ENCODE peak calls at places on chromosome 11, in nine cellular contexts. One of them, this sample, is unnamed.

GRCh38 chr11:66478823-66479740 is 1.2 kb upstream of the DPP3 start:
- DNase-seq in activated CD4-positive, alpha-beta T cell treated with anti-CD3 and anti-CD28 coated beads for 48 hours: peak
- DNase-seq in neural crest cell: no peak
- DNase-seq in Peyer's patch: peak
- DNase-seq in activated CD4-positive, CD25-positive, alpha-beta regulatory T cell: no peak
- DNase-seq in spleen: peak
- DNase-seq in thoracic aorta: no peak
- DNase-seq in psoas muscle: peak
- DNase-seq in kidney: peak
- DNase-seq in this sample: peak

GRCh38 chr11:16606784-16607674 is 131.4 kb upstream of the C11orf58 start:
- DNase-seq in activated CD4-positive, alpha-beta T cell treated with anti-CD3 and anti-CD28 coated beads for 48 hours: no peak
- DNase-seq in neural crest cell: peak
- DNase-seq in Peyer's patch: no peak
- DNase-seq in activated CD4-positive, CD25-positive, alpha-beta regulatory T cell: no peak
- DNase-seq in spleen: peak
- DNase-seq in thoracic aorta: no peak
- DNase-seq in psoas muscle: peak
- DNase-seq in kidney: peak
- DNase-seq in this sample: peak

GRCh38 chr11:119316729-119317591 is at the start of gene MCAM:
- DNase-seq in activated CD4-positive, alpha-beta T cell treated with anti-CD3 and anti-CD28 coated beads for 48 hours: no peak
- DNase-seq in neural crest cell: peak
- DNase-seq in Peyer's patch: no peak
- DNase-seq in activated CD4-positive, CD25-positive, alpha-beta regulatory T cell: no peak
- DNase-seq in spleen: no peak
- DNase-seq in thoracic aorta: no peak
- DNase-seq in psoas muscle: peak
- DNase-seq in kidney: peak
- DNase-seq in this sample: peak

GRCh38 chr11:116438651-116439479 is 333.9 kb downstream of the BUD13 start:
- DNase-seq in activated CD4-positive, alpha-beta T cell treated with anti-CD3 and anti-CD28 coated beads for 48 hours: no peak
- DNase-seq in neural crest cell: no peak
- DNase-seq in Peyer's patch: no peak
- DNase-seq in activated CD4-positive, CD25-positive, alpha-beta regulatory T cell: no peak
- DNase-seq in spleen: no peak
- DNase-seq in thoracic aorta: no peak
- DNase-seq in psoas muscle: no peak
- DNase-seq in kidney: no peak
- DNase-seq in this sample: no peak

GRCh38 chr11:59197990-59198389 is 14.7 kb downstream of the MPEG1 start:
- DNase-seq in activated CD4-positive, alpha-beta T cell treated with anti-CD3 and anti-CD28 coated beads for 48 hours: no peak
- DNase-seq in neural crest cell: no peak
- DNase-seq in Peyer's patch: no peak
- DNase-seq in activated CD4-positive, CD25-positive, alpha-beta regulatory T cell: no peak
- DNase-seq in spleen: no peak
- DNase-seq in thoracic aorta: peak
- DNase-seq in psoas muscle: peak
- DNase-seq in kidney: peak
- DNase-seq in this sample: peak

GRCh38 chr11:43376594-43376993 is 17.9 kb downstream of the TTC17 start:
- DNase-seq in activated CD4-positive, alpha-beta T cell treated with anti-CD3 and anti-CD28 coated beads for 48 hours: no peak
- DNase-seq in neural crest cell: no peak
- DNase-seq in Peyer's patch: no peak
- DNase-seq in activated CD4-positive, CD25-positive, alpha-beta regulatory T cell: no peak
- DNase-seq in spleen: no peak
- DNase-seq in thoracic aorta: no peak
- DNase-seq in psoas muscle: no peak
- DNase-seq in kidney: no peak
- DNase-seq in this sample: no peak

GRCh38 chr11:77999446-77999845 is 5.0 kb upstream of the INTS4 start:
- DNase-seq in activated CD4-positive, alpha-beta T cell treated with anti-CD3 and anti-CD28 coated beads for 48 hours: no peak
- DNase-seq in neural crest cell: no peak
- DNase-seq in Peyer's patch: no peak
- DNase-seq in activated CD4-positive, CD25-positive, alpha-beta regulatory T cell: no peak
- DNase-seq in spleen: no peak
- DNase-seq in thoracic aorta: no peak
- DNase-seq in psoas muscle: no peak
- DNase-seq in kidney: no peak
- DNase-seq in this sample: no peak

GRCh38 chr11:11186249-11186648 is 166.8 kb downstream of the CSNK2A3 start:
- DNase-seq in activated CD4-positive, alpha-beta T cell treated with anti-CD3 and anti-CD28 coated beads for 48 hours: no peak
- DNase-seq in neural crest cell: no peak
- DNase-seq in Peyer's patch: no peak
- DNase-seq in activated CD4-positive, CD25-positive, alpha-beta regulatory T cell: no peak
- DNase-seq in spleen: no peak
- DNase-seq in thoracic aorta: no peak
- DNase-seq in psoas muscle: no peak
- DNase-seq in kidney: no peak
- DNase-seq in this sample: no peak

GRCh38 chr11:113806403-113806802 is 26.8 kb downstream of the CLDN25 start:
- DNase-seq in activated CD4-positive, alpha-beta T cell treated with anti-CD3 and anti-CD28 coated beads for 48 hours: no peak
- DNase-seq in neural crest cell: peak
- DNase-seq in Peyer's patch: no peak
- DNase-seq in activated CD4-positive, CD25-positive, alpha-beta regulatory T cell: no peak
- DNase-seq in spleen: no peak
- DNase-seq in thoracic aorta: no peak
- DNase-seq in psoas muscle: no peak
- DNase-seq in kidney: no peak
- DNase-seq in this sample: peak

GRCh38 chr11:119403021-119403420 is 20.0 kb downstream of the THY1 start:
- DNase-seq in activated CD4-positive, alpha-beta T cell treated with anti-CD3 and anti-CD28 coated beads for 48 hours: no peak
- DNase-seq in neural crest cell: no peak
- DNase-seq in Peyer's patch: no peak
- DNase-seq in activated CD4-positive, CD25-positive, alpha-beta regulatory T cell: no peak
- DNase-seq in spleen: no peak
- DNase-seq in thoracic aorta: no peak
- DNase-seq in psoas muscle: no peak
- DNase-seq in kidney: no peak
- DNase-seq in this sample: no peak

GRCh38 chr11:1131033-1131911 is 26.5 kb upstream of the MUC5AC start:
- DNase-seq in activated CD4-positive, alpha-beta T cell treated with anti-CD3 and anti-CD28 coated beads for 48 hours: no peak
- DNase-seq in neural crest cell: no peak
- DNase-seq in Peyer's patch: peak
- DNase-seq in activated CD4-positive, CD25-positive, alpha-beta regulatory T cell: no peak
- DNase-seq in spleen: peak
- DNase-seq in thoracic aorta: no peak
- DNase-seq in psoas muscle: no peak
- DNase-seq in kidney: peak
- DNase-seq in this sample: no peak

GRCh38 chr11:726278-726915 is 20.4 kb downstream of the EPS8L2 start:
- DNase-seq in activated CD4-positive, alpha-beta T cell treated with anti-CD3 and anti-CD28 coated beads for 48 hours: peak
- DNase-seq in neural crest cell: no peak
- DNase-seq in Peyer's patch: peak
- DNase-seq in activated CD4-positive, CD25-positive, alpha-beta regulatory T cell: peak
- DNase-seq in spleen: peak
- DNase-seq in thoracic aorta: no peak
- DNase-seq in psoas muscle: peak
- DNase-seq in kidney: peak
- DNase-seq in this sample: no peak

GRCh38 chr11:34250732-34251639 is 106.8 kb downstream of the ABTB2 start:
- DNase-seq in activated CD4-positive, alpha-beta T cell treated with anti-CD3 and anti-CD28 coated beads for 48 hours: peak
- DNase-seq in neural crest cell: peak
- DNase-seq in Peyer's patch: peak
- DNase-seq in activated CD4-positive, CD25-positive, alpha-beta regulatory T cell: peak
- DNase-seq in spleen: peak
- DNase-seq in thoracic aorta: peak
- DNase-seq in psoas muscle: peak
- DNase-seq in kidney: no peak
- DNase-seq in this sample: peak

GRCh38 chr11:75839851-75840250 is 24.8 kb downstream of the UVRAG start:
- DNase-seq in activated CD4-positive, alpha-beta T cell treated with anti-CD3 and anti-CD28 coated beads for 48 hours: no peak
- DNase-seq in neural crest cell: no peak
- DNase-seq in Peyer's patch: no peak
- DNase-seq in activated CD4-positive, CD25-positive, alpha-beta regulatory T cell: no peak
- DNase-seq in spleen: no peak
- DNase-seq in thoracic aorta: no peak
- DNase-seq in psoas muscle: no peak
- DNase-seq in kidney: no peak
- DNase-seq in this sample: no peak

GRCh38 chr11:57116654-57117053 is 65.1 kb upstream of the LRRC55 start:
- DNase-seq in activated CD4-positive, alpha-beta T cell treated with anti-CD3 and anti-CD28 coated beads for 48 hours: peak
- DNase-seq in neural crest cell: peak
- DNase-seq in Peyer's patch: peak
- DNase-seq in activated CD4-positive, CD25-positive, alpha-beta regulatory T cell: no peak
- DNase-seq in spleen: no peak
- DNase-seq in thoracic aorta: no peak
- DNase-seq in psoas muscle: peak
- DNase-seq in kidney: no peak
- DNase-seq in this sample: peak

GRCh38 chr11:116439480-116439759 is 333.4 kb downstream of the BUD13 start:
- DNase-seq in activated CD4-positive, alpha-beta T cell treated with anti-CD3 and anti-CD28 coated beads for 48 hours: no peak
- DNase-seq in neural crest cell: no peak
- DNase-seq in Peyer's patch: no peak
- DNase-seq in activated CD4-positive, CD25-positive, alpha-beta regulatory T cell: no peak
- DNase-seq in spleen: no peak
- DNase-seq in thoracic aorta: no peak
- DNase-seq in psoas muscle: no peak
- DNase-seq in kidney: no peak
- DNase-seq in this sample: no peak

GRCh38 chr11:129280027-129280811 is 88.1 kb upstream of the ARHGAP32 start:
- DNase-seq in activated CD4-positive, alpha-beta T cell treated with anti-CD3 and anti-CD28 coated beads for 48 hours: peak
- DNase-seq in neural crest cell: no peak
- DNase-seq in Peyer's patch: no peak
- DNase-seq in activated CD4-positive, CD25-positive, alpha-beta regulatory T cell: no peak
- DNase-seq in spleen: no peak
- DNase-seq in thoracic aorta: no peak
- DNase-seq in psoas muscle: no peak
- DNase-seq in kidney: no peak
- DNase-seq in this sample: peak

GRCh38 chr11:118436639-118437045 is 350 bp downstream of the KMT2A start:
- DNase-seq in activated CD4-positive, alpha-beta T cell treated with anti-CD3 and anti-CD28 coated beads for 48 hours: peak
- DNase-seq in neural crest cell: peak
- DNase-seq in Peyer's patch: peak
- DNase-seq in activated CD4-positive, CD25-positive, alpha-beta regulatory T cell: peak
- DNase-seq in spleen: peak
- DNase-seq in thoracic aorta: no peak
- DNase-seq in psoas muscle: no peak
- DNase-seq in kidney: peak
- DNase-seq in this sample: peak

GRCh38 chr11:70194792-70195791 is 8.0 kb upstream of the FADD start:
- DNase-seq in activated CD4-positive, alpha-beta T cell treated with anti-CD3 and anti-CD28 coated beads for 48 hours: no peak
- DNase-seq in neural crest cell: no peak
- DNase-seq in Peyer's patch: no peak
- DNase-seq in activated CD4-positive, CD25-positive, alpha-beta regulatory T cell: no peak
- DNase-seq in spleen: no peak
- DNase-seq in thoracic aorta: no peak
- DNase-seq in psoas muscle: no peak
- DNase-seq in kidney: peak
- DNase-seq in this sample: no peak

GRCh38 chr11:119706887-119707286 is 22.1 kb downstream of the NECTIN1 start:
- DNase-seq in activated CD4-positive, alpha-beta T cell treated with anti-CD3 and anti-CD28 coated beads for 48 hours: no peak
- DNase-seq in neural crest cell: no peak
- DNase-seq in Peyer's patch: no peak
- DNase-seq in activated CD4-positive, CD25-positive, alpha-beta regulatory T cell: no peak
- DNase-seq in spleen: no peak
- DNase-seq in thoracic aorta: no peak
- DNase-seq in psoas muscle: no peak
- DNase-seq in kidney: no peak
- DNase-seq in this sample: no peak

GRCh38 chr11:94402355-94402754 is 1.1 kb upstream of the GPR83 start:
- DNase-seq in activated CD4-positive, alpha-beta T cell treated with anti-CD3 and anti-CD28 coated beads for 48 hours: no peak
- DNase-seq in neural crest cell: no peak
- DNase-seq in Peyer's patch: no peak
- DNase-seq in activated CD4-positive, CD25-positive, alpha-beta regulatory T cell: no peak
- DNase-seq in spleen: no peak
- DNase-seq in thoracic aorta: no peak
- DNase-seq in psoas muscle: no peak
- DNase-seq in kidney: no peak
- DNase-seq in this sample: no peak

GRCh38 chr11:7500251-7500650 is 13.5 kb upstream of the PPFIBP2 start:
- DNase-seq in activated CD4-positive, alpha-beta T cell treated with anti-CD3 and anti-CD28 coated beads for 48 hours: no peak
- DNase-seq in neural crest cell: no peak
- DNase-seq in Peyer's patch: no peak
- DNase-seq in activated CD4-positive, CD25-positive, alpha-beta regulatory T cell: no peak
- DNase-seq in spleen: no peak
- DNase-seq in thoracic aorta: no peak
- DNase-seq in psoas muscle: no peak
- DNase-seq in kidney: no peak
- DNase-seq in this sample: no peak

GRCh38 chr11:6799402-6799801 is at the start of gene OR6A2:
- DNase-seq in activated CD4-positive, alpha-beta T cell treated with anti-CD3 and anti-CD28 coated beads for 48 hours: no peak
- DNase-seq in neural crest cell: no peak
- DNase-seq in Peyer's patch: no peak
- DNase-seq in activated CD4-positive, CD25-positive, alpha-beta regulatory T cell: no peak
- DNase-seq in spleen: no peak
- DNase-seq in thoracic aorta: no peak
- DNase-seq in psoas muscle: no peak
- DNase-seq in kidney: no peak
- DNase-seq in this sample: no peak

GRCh38 chr11:72758690-72759389 is 6.6 kb upstream of the ARAP1 start:
- DNase-seq in activated CD4-positive, alpha-beta T cell treated with anti-CD3 and anti-CD28 coated beads for 48 hours: no peak
- DNase-seq in neural crest cell: no peak
- DNase-seq in Peyer's patch: peak
- DNase-seq in activated CD4-positive, CD25-positive, alpha-beta regulatory T cell: no peak
- DNase-seq in spleen: no peak
- DNase-seq in thoracic aorta: no peak
- DNase-seq in psoas muscle: no peak
- DNase-seq in kidney: peak
- DNase-seq in this sample: no peak

GRCh38 chr11:68012843-68013610 is 2.9 kb downstream of the ALDH3B1 start:
- DNase-seq in activated CD4-positive, alpha-beta T cell treated with anti-CD3 and anti-CD28 coated beads for 48 hours: no peak
- DNase-seq in neural crest cell: no peak
- DNase-seq in Peyer's patch: no peak
- DNase-seq in activated CD4-positive, CD25-positive, alpha-beta regulatory T cell: no peak
- DNase-seq in spleen: no peak
- DNase-seq in thoracic aorta: no peak
- DNase-seq in psoas muscle: no peak
- DNase-seq in kidney: peak
- DNase-seq in this sample: no peak

GRCh38 chr11:69511358-69512015 is 30.0 kb downstream of the LINC01488 start:
- DNase-seq in activated CD4-positive, alpha-beta T cell treated with anti-CD3 and anti-CD28 coated beads for 48 hours: no peak
- DNase-seq in neural crest cell: no peak
- DNase-seq in Peyer's patch: no peak
- DNase-seq in activated CD4-positive, CD25-positive, alpha-beta regulatory T cell: no peak
- DNase-seq in spleen: peak
- DNase-seq in thoracic aorta: no peak
- DNase-seq in psoas muscle: no peak
- DNase-seq in kidney: peak
- DNase-seq in this sample: peak

GRCh38 chr11:27347949-27348879 is 14.8 kb downstream of the CCDC34 start:
- DNase-seq in activated CD4-positive, alpha-beta T cell treated with anti-CD3 and anti-CD28 coated beads for 48 hours: no peak
- DNase-seq in neural crest cell: no peak
- DNase-seq in Peyer's patch: no peak
- DNase-seq in activated CD4-positive, CD25-positive, alpha-beta regulatory T cell: no peak
- DNase-seq in spleen: no peak
- DNase-seq in thoracic aorta: no peak
- DNase-seq in psoas muscle: no peak
- DNase-seq in kidney: no peak
- DNase-seq in this sample: no peak

GRCh38 chr11:75276696-75277095 is 36.1 kb downstream of the TPBGL start:
- DNase-seq in activated CD4-positive, alpha-beta T cell treated with anti-CD3 and anti-CD28 coated beads for 48 hours: no peak
- DNase-seq in neural crest cell: no peak
- DNase-seq in Peyer's patch: peak
- DNase-seq in activated CD4-positive, CD25-positive, alpha-beta regulatory T cell: no peak
- DNase-seq in spleen: peak
- DNase-seq in thoracic aorta: no peak
- DNase-seq in psoas muscle: no peak
- DNase-seq in kidney: peak
- DNase-seq in this sample: no peak

GRCh38 chr11:45239733-45240132 is 46.4 kb downstream of the SYT13 start:
- DNase-seq in activated CD4-positive, alpha-beta T cell treated with anti-CD3 and anti-CD28 coated beads for 48 hours: no peak
- DNase-seq in neural crest cell: no peak
- DNase-seq in Peyer's patch: no peak
- DNase-seq in activated CD4-positive, CD25-positive, alpha-beta regulatory T cell: no peak
- DNase-seq in spleen: no peak
- DNase-seq in thoracic aorta: no peak
- DNase-seq in psoas muscle: no peak
- DNase-seq in kidney: no peak
- DNase-seq in this sample: no peak

GRCh38 chr11:34198523-34198922 is 93.1 kb downstream of the NAT10 start:
- DNase-seq in activated CD4-positive, alpha-beta T cell treated with anti-CD3 and anti-CD28 coated beads for 48 hours: no peak
- DNase-seq in neural crest cell: no peak
- DNase-seq in Peyer's patch: no peak
- DNase-seq in activated CD4-positive, CD25-positive, alpha-beta regulatory T cell: no peak
- DNase-seq in spleen: no peak
- DNase-seq in thoracic aorta: no peak
- DNase-seq in psoas muscle: no peak
- DNase-seq in kidney: no peak
- DNase-seq in this sample: no peak

GRCh38 chr11:44270403-44271192 is 39.3 kb downstream of the ALX4 start:
- DNase-seq in activated CD4-positive, alpha-beta T cell treated with anti-CD3 and anti-CD28 coated beads for 48 hours: no peak
- DNase-seq in neural crest cell: no peak
- DNase-seq in Peyer's patch: peak
- DNase-seq in activated CD4-positive, CD25-positive, alpha-beta regulatory T cell: no peak
- DNase-seq in spleen: peak
- DNase-seq in thoracic aorta: no peak
- DNase-seq in psoas muscle: no peak
- DNase-seq in kidney: no peak
- DNase-seq in this sample: no peak